ENCODE peak calls at places on chromosome 22, in seven cellular contexts. Q is CD8-positive, alpha-beta memory T cell; I is SK-N-DZ; R is psoas muscle; X is K562; S is substantia nigra; G is bronchial epithelial cell. Y is an unnamed sample.

GRCh38 chr22:47539374-47539773 is 776.9 kb downstream of the TBC1D22A start:
- DNase-seq in S (no peak), Q (no peak), X (no peak), G (no peak), I (no peak), R (no peak), Y (no peak)

GRCh38 chr22:47847281-47847890 is 1084.9 kb downstream of the TBC1D22A start:
- DNase-seq in I (no peak), S (no peak), R (no peak), X (no peak), Q (no peak), G (no peak), Y (no peak)

GRCh38 chr22:23684561-23685031 is 6.2 kb upstream of the RGL4 start:
- DNase-seq in G (no peak), X (peak; percentile 82), Q (no peak), S (no peak), R (no peak), I (no peak), Y (no peak)

GRCh38 chr22:38069372-38070249 is 12.4 kb downstream of the PICK1 start:
- DNase-seq in R (peak; percentile 80), X (peak; percentile 62), I (peak; percentile 33), Q (no peak), G (no peak), S (peak; percentile 30), Y (no peak)

GRCh38 chr22:44890416-44891292 is 119.2 kb downstream of the PHF21B start:
- DNase-seq in I (no peak), R (no peak), S (no peak), X (no peak), Q (no peak), G (no peak), Y (no peak)

GRCh38 chr22:22161924-22162851 is 82.4 kb upstream of the VPREB1 start:
- DNase-seq in R (no peak), X (peak; percentile 48), Q (no peak), S (no peak), G (no peak), I (no peak), Y (no peak)

GRCh38 chr22:31876156-31877035 is 67.9 kb upstream of the YWHAH start:
- DNase-seq in X (no peak), I (no peak), S (no peak), G (peak; percentile 56), R (no peak), Q (no peak), Y (no peak)

GRCh38 chr22:25406510-25407210 is 157.8 kb upstream of the GRK3 start:
- DNase-seq in G (no peak), X (no peak), Q (no peak), R (no peak), I (no peak), S (no peak), Y (no peak)

GRCh38 chr22:20887375-20887774 is 28.6 kb downstream of the SNAP29 start:
- DNase-seq in I (no peak), X (no peak), R (no peak), Q (no peak), G (peak; percentile 59), S (no peak), Y (no peak)

GRCh38 chr22:25203082-25203481 is 3.4 kb downstream of the CRYBB3 start:
- DNase-seq in Q (no peak), G (no peak), I (no peak), R (no peak), X (no peak), S (no peak), Y (no peak)

GRCh38 chr22:41699264-41700104 is at the start of gene MEI1:
- DNase-seq in Q (peak; percentile 85), R (peak; percentile 88), X (no peak), G (peak; percentile 52), I (peak; percentile 26), S (peak; percentile 61), Y (no peak)

GRCh38 chr22:43554694-43555365 is 143.0 kb downstream of the MPPED1 start:
- DNase-seq in I (no peak), S (no peak), G (no peak), R (no peak), X (no peak), Q (no peak), Y (no peak)

GRCh38 chr22:38262051-38262795 is 10.6 kb downstream of the TMEM184B start:
- DNase-seq in R (peak; percentile 57), Q (no peak), X (peak; percentile 50), G (peak; percentile 70), S (peak; percentile 49), I (no peak), Y (no peak)

GRCh38 chr22:28792491-28793383 is 7.6 kb downstream of the XBP1 start:
- DNase-seq in I (no peak), S (no peak), G (no peak), X (no peak), Q (no peak), R (no peak), Y (no peak)

GRCh38 chr22:49736538-49736937 is 91.1 kb downstream of the BRD1 start:
- DNase-seq in X (no peak), I (no peak), G (no peak), Q (no peak), R (no peak), S (no peak), Y (no peak)

GRCh38 chr22:28560005-28560742 is 119.5 kb downstream of the TTC28 start:
- DNase-seq in S (no peak), G (peak; percentile 86), X (peak; percentile 86), Q (no peak), R (no peak), I (no peak), Y (no peak)

GRCh38 chr22:49960967-49961600 is 512 bp downstream of the PIM3 start:
- DNase-seq in Q (peak; percentile 38), R (peak; percentile 55), S (no peak), X (peak; percentile 57), I (no peak), G (no peak), Y (no peak)

GRCh38 chr22:45905924-45906865 is 70.8 kb downstream of the WNT7B start:
- DNase-seq in X (no peak), S (no peak), R (no peak), Q (no peak), G (no peak), I (no peak), Y (no peak)

GRCh38 chr22:50440544-50441249 is 34.1 kb downstream of the SBF1 start:
- DNase-seq in S (no peak), X (no peak), I (no peak), G (no peak), R (peak; percentile 9), Q (no peak), Y (no peak)

Y was measured in NCI-H1930.